ENCODE peak calls at places on chromosomes 2 and 18, in five cellular contexts. O is cardiac fibroblast, H is Peyer's patch, Z is HFFc6, I is coronary artery. M is an unnamed sample.

GRCh38 chr2:69185807-69186206 is 172.8 kb downstream of the ANTXR1 start:
- DNase-seq in O (peak), H (no peak), Z (peak), I (no peak), M (no peak)

GRCh38 chr2:62505109-62505508 is 886 bp downstream of the TMEM17 start:
- DNase-seq in O (no peak), H (no peak), Z (no peak), I (no peak), M (no peak)

GRCh38 chr2:108612153-108612513 is 77.9 kb downstream of the LIMS1 start:
- DNase-seq in O (peak), H (no peak), Z (peak), I (no peak), M (no peak)

GRCh38 chr18:36296591-36297418 is 708 bp upstream of the FHOD3 start:
- DNase-seq in O (peak), H (no peak), Z (peak), I (peak), M (no peak)

GRCh38 chr2:182435754-182436153 is 8.9 kb upstream of the PDE1A start:
- DNase-seq in O (peak), H (no peak), Z (peak), I (no peak), M (no peak)

GRCh38 chr2:29273704-29274611 is 158.7 kb downstream of the CLIP4 start:
- DNase-seq in O (no peak), H (no peak), Z (no peak), I (peak), M (peak)

GRCh38 chr2:235126771-235127170 is 175.0 kb downstream of the SH3BP4 start:
- DNase-seq in O (peak), H (no peak), Z (no peak), I (no peak), M (no peak)

GRCh38 chr2:206556357-206556949 is 85.8 kb upstream of the FAM237A start:
- DNase-seq in O (peak), H (no peak), Z (peak), I (no peak), M (no peak)

GRCh38 chr2:71454221-71455010 is 1.1 kb downstream of the DYSF start:
- DNase-seq in O (no peak), H (no peak), Z (no peak), I (no peak), M (no peak)

GRCh38 chr2:18790465-18791171 is 201.2 kb upstream of the NT5C1B start:
- DNase-seq in O (no peak), H (no peak), Z (no peak), I (no peak), M (no peak)

GRCh38 chr18:11963991-11964484 is 17.3 kb upstream of the IMPA2 start:
- DNase-seq in O (peak), H (no peak), Z (peak), I (no peak), M (no peak)

GRCh38 chr18:25175558-25175957 is 176.4 kb downstream of the ZNF521 start:
- DNase-seq in O (no peak), H (no peak), Z (no peak), I (no peak), M (no peak)

GRCh38 chr2:240410004-240410403 is 25.5 kb upstream of the GPC1 start:
- DNase-seq in O (no peak), H (no peak), Z (no peak), I (no peak), M (no peak)

GRCh38 chr2:113324684-113325160 is 46.0 kb upstream of the PAX8 start:
- DNase-seq in O (peak), H (peak), Z (peak), I (no peak), M (no peak)

GRCh38 chr18:13381907-13382682 is 163.5 kb downstream of the LDLRAD4 start:
- DNase-seq in O (peak), H (peak), Z (no peak), I (peak), M (peak)

GRCh38 chr2:191656389-191656788 is 21.5 kb upstream of the NABP1 start:
- DNase-seq in O (peak), H (no peak), Z (peak), I (no peak), M (no peak)

GRCh38 chr2:211495339-211495738 is 938.9 kb downstream of the CPS1 start:
- DNase-seq in O (no peak), H (no peak), Z (no peak), I (no peak), M (no peak)

GRCh38 chr2:237452846-237453245 is 34.2 kb upstream of the MLPH start:
- DNase-seq in O (peak), H (no peak), Z (peak), I (no peak), M (no peak)

GRCh38 chr2:30444283-30444682 is 2.8 kb upstream of the LCLAT1 start:
- DNase-seq in O (no peak), H (no peak), Z (no peak), I (no peak), M (no peak)

GRCh38 chr2:138814123-138814883 is 34.1 kb upstream of the NXPH2 start:
- DNase-seq in O (no peak), H (no peak), Z (no peak), I (no peak), M (peak)

GRCh38 chr2:209591021-209591420 is 167.2 kb downstream of the MAP2 start:
- DNase-seq in O (no peak), H (no peak), Z (no peak), I (no peak), M (no peak)

GRCh38 chr2:85243101-85244072 is 84.4 kb downstream of the TGOLN2 start:
- DNase-seq in O (peak), H (no peak), Z (no peak), I (no peak), M (no peak)

GRCh38 chr2:175734679-175735078 is 267.4 kb downstream of the LNPK start:
- DNase-seq in O (no peak), H (no peak), Z (no peak), I (no peak), M (no peak)

GRCh38 chr2:30300456-30301221 is 69.3 kb downstream of the LBH start:
- DNase-seq in O (peak), H (no peak), Z (peak), I (no peak), M (no peak)

GRCh38 chr2:10497797-10498251 is 49.7 kb upstream of the ODC1 start:
- DNase-seq in O (peak), H (peak), Z (peak), I (peak), M (no peak)

GRCh38 chr2:24515335-24515734 is 24.3 kb downstream of the NCOA1 start:
- DNase-seq in O (peak), H (no peak), Z (no peak), I (no peak), M (no peak)

GRCh38 chr18:6821346-6821745 is 91.8 kb downstream of the ARHGAP28 start:
- DNase-seq in O (no peak), H (no peak), Z (no peak), I (no peak), M (no peak)

GRCh38 chr2:233419626-233420431 is 65.5 kb downstream of the DGKD start:
- DNase-seq in O (no peak), H (no peak), Z (no peak), I (no peak), M (no peak)

DNA sequence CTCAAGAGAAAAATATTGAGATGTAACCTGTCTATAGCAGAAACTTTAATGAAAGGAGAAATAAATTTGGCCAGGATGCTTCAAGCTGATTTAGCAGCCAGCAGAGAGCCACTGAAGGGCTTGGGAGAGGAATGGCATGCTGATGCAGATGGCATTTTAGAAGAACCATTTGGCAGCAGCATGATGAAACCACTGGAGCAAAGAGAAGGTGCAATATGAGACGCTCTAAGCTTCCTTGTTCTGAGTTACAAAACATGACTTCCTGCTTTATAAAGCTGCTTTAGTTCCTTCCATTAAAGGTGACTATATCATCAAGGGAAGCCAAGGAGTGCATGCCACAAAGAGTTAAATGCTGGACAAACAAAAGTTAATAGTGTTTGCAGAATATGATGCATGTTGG is 189.7 kb downstream of the PID1 start:
- DNase-seq in O (peak), H (no peak), Z (no peak), I (no peak), M (no peak)
- TF ChIP-seq CTCF in O (no peak), H (no peak), Z (no peak), I (no peak), M (no peak)

GRCh38 chr2:16508061-16508851 is 157.4 kb downstream of the CYRIA start:
- DNase-seq in O (peak), H (peak), Z (no peak), I (no peak), M (no peak)
- TF ChIP-seq CTCF in O (peak), H (no peak), Z (no peak), I (peak), M (peak)

GRCh38 chr2:120123090-120123489 is 100.1 kb downstream of the TMEM185B start:
- DNase-seq in O (no peak), H (no peak), Z (no peak), I (no peak), M (no peak)
- TF ChIP-seq CTCF in O (no peak), H (no peak), Z (no peak), I (no peak), M (no peak)

DNA sequence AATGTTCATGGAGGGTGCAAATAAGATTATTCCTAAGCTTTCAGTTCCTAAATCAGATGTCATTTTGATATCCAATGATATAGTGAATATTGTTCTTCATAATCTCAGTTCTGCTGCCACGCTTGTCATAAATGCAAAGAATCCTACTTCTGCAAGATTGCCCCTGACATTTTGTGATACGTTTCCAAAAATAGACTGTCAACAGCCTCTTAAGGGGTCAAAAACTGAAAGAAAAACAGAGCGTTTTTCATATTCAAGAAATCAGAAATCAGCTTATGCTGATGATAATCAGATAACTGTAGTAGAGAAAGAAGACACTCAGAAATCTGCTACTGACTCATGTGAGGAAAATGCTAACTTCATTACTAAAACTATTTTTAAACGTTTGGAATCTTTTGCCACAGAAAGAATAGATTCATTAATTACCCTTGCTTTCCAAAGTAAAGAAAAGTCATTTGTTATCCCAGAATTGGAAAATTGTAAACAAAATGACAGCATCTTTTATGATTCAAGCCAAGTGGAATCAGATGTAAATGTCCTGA is 55.0 kb downstream of the FSIP2 start:
- DNase-seq in O (no peak), H (no peak), Z (no peak), I (no peak), M (no peak)
- TF ChIP-seq CTCF in O (no peak), H (no peak), Z (no peak), I (no peak), M (no peak)

DNA sequence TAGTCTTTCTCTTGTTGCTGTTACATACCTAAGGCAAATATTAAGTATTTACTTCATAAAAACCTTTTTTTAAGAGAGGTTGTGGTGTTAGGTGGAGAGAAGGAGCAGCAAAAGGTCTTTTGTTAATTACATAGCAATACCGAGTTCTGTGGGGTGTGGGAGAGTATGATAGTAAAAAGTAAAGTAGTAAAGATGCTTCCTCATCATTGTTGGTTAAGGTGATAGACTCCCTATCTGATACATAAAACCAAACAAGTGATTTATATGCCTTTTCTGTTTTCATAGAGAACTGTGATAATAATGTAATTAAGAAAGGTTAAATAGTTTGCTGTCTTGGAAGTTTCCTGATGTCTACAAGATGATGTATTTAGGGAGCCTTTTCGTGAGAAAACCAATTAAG is 75.4 kb downstream of the EML4 start:
- DNase-seq in O (no peak), H (no peak), Z (no peak), I (no peak), M (no peak)
- TF ChIP-seq CTCF in O (no peak), H (no peak), Z (no peak), I (no peak), M (no peak)

GRCh38 chr2:41413813-41414485 is 633.9 kb upstream of the PKDCC start:
- DNase-seq in O (peak), H (no peak), Z (no peak), I (no peak), M (no peak)

GRCh38 chr2:41410011-41410410 is 637.8 kb upstream of the PKDCC start:
- DNase-seq in O (no peak), H (no peak), Z (no peak), I (no peak), M (no peak)

GRCh38 chr2:41409328-41409727 is 638.5 kb upstream of the PKDCC start:
- DNase-seq in O (no peak), H (no peak), Z (no peak), I (no peak), M (no peak)

GRCh38 chr2:41420219-41420618 is 627.6 kb upstream of the PKDCC start:
- DNase-seq in O (no peak), H (no peak), Z (no peak), I (no peak), M (no peak)

GRCh38 chr2:41414486-41415230 is 633.2 kb upstream of the PKDCC start:
- DNase-seq in O (peak), H (no peak), Z (no peak), I (no peak), M (no peak)
- TF ChIP-seq CTCF in O (peak), H (no peak), Z (peak), I (peak), M (peak)

GRCh38 chr2:216023055-216023648 is 9.8 kb upstream of the MREG start:
- DNase-seq in O (peak), H (no peak), Z (peak), I (no peak), M (no peak)
- TF ChIP-seq CTCF in O (peak), H (peak), Z (peak), I (peak), M (peak)

DNA sequence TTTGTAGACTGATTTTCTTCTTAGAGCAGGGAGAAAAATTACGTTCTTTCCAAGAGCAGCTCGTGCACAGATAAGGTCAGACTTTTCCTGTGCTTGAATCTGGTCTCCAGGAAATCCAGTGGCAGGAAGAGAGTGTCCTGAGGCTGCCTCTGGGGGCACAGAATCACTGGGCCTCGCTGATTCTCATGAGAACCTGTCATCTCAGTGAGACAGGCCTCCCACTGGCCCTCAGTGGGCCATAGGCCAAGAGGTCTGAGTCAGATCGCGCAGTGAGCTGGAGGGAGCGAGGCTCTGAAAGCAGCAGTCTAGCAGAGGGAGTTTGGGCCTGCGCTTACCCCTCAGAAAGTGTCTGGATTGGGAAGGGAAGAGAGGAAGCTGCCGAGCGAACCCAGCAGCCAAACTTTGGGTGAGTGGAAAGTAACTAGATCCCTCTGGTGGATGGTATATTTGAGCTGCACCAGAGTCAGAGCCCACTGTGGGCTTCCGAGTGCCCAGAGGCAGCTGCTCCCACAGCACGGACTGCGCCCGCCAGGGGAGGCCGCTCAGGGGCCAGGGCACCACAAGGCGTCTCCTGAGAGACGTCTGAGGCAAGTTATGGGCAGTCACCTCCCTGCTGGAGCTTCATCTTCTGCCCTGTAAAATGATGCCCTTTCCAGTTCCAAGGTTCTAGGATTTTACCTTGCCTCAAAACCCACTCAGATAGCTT is 8.2 kb downstream of the GDF7 start:
- DNase-seq in O (peak), H (peak), Z (peak), I (peak), M (no peak)
- TF ChIP-seq CTCF in O (no peak), H (no peak), Z (peak), I (no peak), M (no peak)

GRCh38 chr2:121832372-121832771 is 76.9 kb downstream of the TSN start:
- DNase-seq in O (no peak), H (no peak), Z (no peak), I (no peak), M (no peak)

GRCh38 chr2:121838561-121838960 is 83.1 kb downstream of the TSN start:
- DNase-seq in O (no peak), H (no peak), Z (no peak), I (no peak), M (no peak)

GRCh38 chr2:121839584-121839983 is 84.1 kb downstream of the TSN start:
- DNase-seq in O (no peak), H (no peak), Z (no peak), I (no peak), M (no peak)

GRCh38 chr2:121832992-121833732 is 77.7 kb downstream of the TSN start:
- DNase-seq in O (no peak), H (no peak), Z (no peak), I (no peak), M (no peak)

GRCh38 chr2:121837596-121837995 is 82.1 kb downstream of the TSN start:
- DNase-seq in O (no peak), H (no peak), Z (no peak), I (no peak), M (no peak)
- TF ChIP-seq CTCF in O (no peak), H (no peak), Z (no peak), I (no peak), M (no peak)

M was measured in CD14-positive monocyte.